ENCODE peak calls at places on chromosomes 4 and X, in four cellular contexts. One of them, this sample, is unnamed.

GRCh38 chr4:144495944-144496343 is 150.0 kb upstream of the HHIP start:
- DNase-seq in AG10803: no peak
- DNase-seq in A549: no peak
- DNase-seq in mucosa of descending colon: no peak
- DNase-seq in this sample: no peak

GRCh38 chrX:123210252-123210651 is 26.2 kb downstream of the GRIA3 start:
- DNase-seq in AG10803: no peak
- DNase-seq in A549: no peak
- DNase-seq in mucosa of descending colon: no peak
- DNase-seq in this sample: no peak

GRCh38 chr4:120003193-120003592 is 63.5 kb downstream of the MAD2L1 start:
- DNase-seq in AG10803: no peak
- DNase-seq in A549: no peak
- DNase-seq in mucosa of descending colon: no peak
- DNase-seq in this sample: no peak

GRCh38 chr4:8260656-8261111 is 8.9 kb upstream of the HTRA3 start:
- DNase-seq in AG10803: peak
- DNase-seq in A549: no peak
- DNase-seq in mucosa of descending colon: no peak
- DNase-seq in this sample: peak

GRCh38 chr4:70747874-70748273 is 26.1 kb downstream of the RUFY3 start:
- DNase-seq in AG10803: no peak
- DNase-seq in A549: no peak
- DNase-seq in mucosa of descending colon: no peak
- DNase-seq in this sample: no peak

GRCh38 chrX:152988536-152989291 is 5.2 kb downstream of the PNMA5 start:
- DNase-seq in AG10803: no peak
- DNase-seq in A549: no peak
- DNase-seq in mucosa of descending colon: no peak
- DNase-seq in this sample: no peak

GRCh38 chrX:137916090-137916746 is 350.3 kb downstream of the ZIC3 start:
- DNase-seq in AG10803: no peak
- DNase-seq in A549: no peak
- DNase-seq in mucosa of descending colon: no peak
- DNase-seq in this sample: no peak

GRCh38 chr4:87697272-87697671 is 47.2 kb downstream of the DMP1 start:
- DNase-seq in AG10803: no peak
- DNase-seq in A549: no peak
- DNase-seq in mucosa of descending colon: no peak
- DNase-seq in this sample: no peak

GRCh38 chr4:86004030-86004429 is 355.8 kb downstream of the MAPK10 start:
- DNase-seq in AG10803: no peak
- DNase-seq in A549: no peak
- DNase-seq in mucosa of descending colon: no peak
- DNase-seq in this sample: no peak

GRCh38 chr4:1358421-1359160 is 11.6 kb downstream of the UVSSA start:
- DNase-seq in AG10803: no peak
- DNase-seq in A549: no peak
- DNase-seq in mucosa of descending colon: no peak
- DNase-seq in this sample: no peak

GRCh38 chr4:47383829-47384427 is 79.6 kb downstream of the COMMD8 start:
- DNase-seq in AG10803: peak
- DNase-seq in A549: peak
- DNase-seq in mucosa of descending colon: no peak
- DNase-seq in this sample: peak

GRCh38 chr4:10554694-10555093 is 97.5 kb upstream of the ZNF518B start:
- DNase-seq in AG10803: peak
- DNase-seq in A549: peak
- DNase-seq in mucosa of descending colon: no peak
- DNase-seq in this sample: peak

GRCh38 chr4:68074397-68074796 is 55.3 kb downstream of the TMPRSS11F start:
- DNase-seq in AG10803: peak
- DNase-seq in A549: no peak
- DNase-seq in mucosa of descending colon: no peak
- DNase-seq in this sample: no peak

GRCh38 chr4:41122775-41123174 is 91.6 kb downstream of the APBB2 start:
- DNase-seq in AG10803: no peak
- DNase-seq in A549: no peak
- DNase-seq in mucosa of descending colon: no peak
- DNase-seq in this sample: no peak

GRCh38 chrX:47047989-47048388 is 30.3 kb upstream of the RGN start:
- DNase-seq in AG10803: no peak
- DNase-seq in A549: no peak
- DNase-seq in mucosa of descending colon: no peak
- DNase-seq in this sample: peak

GRCh38 chr4:74734995-74735394 is 59.3 kb downstream of the BTC start:
- DNase-seq in AG10803: no peak
- DNase-seq in A549: no peak
- DNase-seq in mucosa of descending colon: no peak
- DNase-seq in this sample: no peak

GRCh38 chr4:153211986-153212720 is 7.9 kb downstream of the TRIM2 start:
- DNase-seq in AG10803: peak
- DNase-seq in A549: no peak
- DNase-seq in mucosa of descending colon: no peak
- DNase-seq in this sample: peak

GRCh38 chrX:48737940-48738339 is 23.6 kb upstream of the GLOD5 start:
- DNase-seq in AG10803: no peak
- DNase-seq in A549: no peak
- DNase-seq in mucosa of descending colon: no peak
- DNase-seq in this sample: no peak

GRCh38 chr4:137909910-137910309 is 332.2 kb downstream of the SLC7A11 start:
- DNase-seq in AG10803: no peak
- DNase-seq in A549: no peak
- DNase-seq in mucosa of descending colon: no peak
- DNase-seq in this sample: no peak

GRCh38 chr4:16897351-16897750 is 1.1 kb downstream of the LDB2 start:
- DNase-seq in AG10803: no peak
- DNase-seq in A549: no peak
- DNase-seq in mucosa of descending colon: no peak
- DNase-seq in this sample: peak

GRCh38 chr4:75733369-75733768 is 9.0 kb downstream of the USO1 start:
- DNase-seq in AG10803: peak
- DNase-seq in A549: no peak
- DNase-seq in mucosa of descending colon: no peak
- DNase-seq in this sample: peak

GRCh38 chr4:5524451-5524850 is 183.9 kb downstream of the EVC2 start:
- DNase-seq in AG10803: no peak
- DNase-seq in A549: no peak
- DNase-seq in mucosa of descending colon: no peak
- DNase-seq in this sample: peak

GRCh38 chr4:87975466-87975865 is at the start of gene SPP1:
- DNase-seq in AG10803: no peak
- DNase-seq in A549: peak
- DNase-seq in mucosa of descending colon: no peak
- DNase-seq in this sample: peak

GRCh38 chrX:39611468-39611867 is 486.3 kb downstream of the BCOR start:
- DNase-seq in AG10803: no peak
- DNase-seq in A549: no peak
- DNase-seq in mucosa of descending colon: no peak
- DNase-seq in this sample: no peak

DNA sequence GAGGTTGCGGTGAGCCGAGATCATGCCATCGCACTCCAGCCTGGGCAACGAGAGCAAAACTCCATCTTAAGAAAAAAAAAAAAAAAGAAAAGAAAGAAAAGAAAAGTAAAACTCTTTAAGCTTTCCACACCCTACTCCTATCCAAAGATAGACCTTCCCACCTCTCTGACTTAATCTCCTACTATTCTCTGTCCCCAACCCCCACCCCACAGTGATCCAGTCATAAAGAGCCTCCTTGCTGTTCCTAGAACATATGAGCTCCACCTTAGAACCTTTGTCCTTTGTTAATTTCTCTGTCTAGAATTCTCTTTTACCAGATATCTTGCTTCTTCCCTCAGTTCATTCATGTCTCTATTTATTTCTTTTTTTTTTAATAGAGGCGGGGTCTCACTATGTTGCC is 30.1 kb upstream of the MSN start:
- DNase-seq in AG10803: no peak
- DNase-seq in A549: no peak
- DNase-seq in mucosa of descending colon: no peak
- DNase-seq in this sample: no peak
- TF ChIP-seq CTCF in AG10803: no peak
- TF ChIP-seq CTCF in A549: no peak
- TF ChIP-seq CTCF in mucosa of descending colon: no peak
- TF ChIP-seq CTCF in this sample: no peak

DNA sequence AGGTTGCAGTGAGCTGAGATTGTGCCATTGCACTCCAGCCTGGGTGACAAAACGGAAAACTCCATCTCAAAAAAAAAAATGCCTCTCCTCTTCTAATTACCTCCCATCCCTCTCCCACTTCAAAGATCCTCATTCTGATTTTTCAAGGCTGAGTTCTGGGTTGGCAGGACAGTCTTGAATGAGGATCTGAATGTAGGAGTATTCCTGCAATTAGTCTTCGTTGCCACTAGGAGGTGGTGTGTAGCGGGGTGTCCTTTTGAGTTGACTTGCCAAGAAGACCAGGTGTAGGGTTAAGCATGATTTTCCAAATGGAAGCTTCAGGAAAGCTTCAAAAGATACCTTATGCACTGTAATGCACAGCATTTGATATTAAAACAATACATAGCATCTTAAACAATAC is 169.9 kb downstream of the ASMT start:
- DNase-seq in AG10803: no peak
- DNase-seq in A549: no peak
- DNase-seq in mucosa of descending colon: no peak
- DNase-seq in this sample: no peak
- TF ChIP-seq CTCF in AG10803: no peak
- TF ChIP-seq CTCF in A549: peak
- TF ChIP-seq CTCF in mucosa of descending colon: no peak
- TF ChIP-seq CTCF in this sample: no peak

DNA sequence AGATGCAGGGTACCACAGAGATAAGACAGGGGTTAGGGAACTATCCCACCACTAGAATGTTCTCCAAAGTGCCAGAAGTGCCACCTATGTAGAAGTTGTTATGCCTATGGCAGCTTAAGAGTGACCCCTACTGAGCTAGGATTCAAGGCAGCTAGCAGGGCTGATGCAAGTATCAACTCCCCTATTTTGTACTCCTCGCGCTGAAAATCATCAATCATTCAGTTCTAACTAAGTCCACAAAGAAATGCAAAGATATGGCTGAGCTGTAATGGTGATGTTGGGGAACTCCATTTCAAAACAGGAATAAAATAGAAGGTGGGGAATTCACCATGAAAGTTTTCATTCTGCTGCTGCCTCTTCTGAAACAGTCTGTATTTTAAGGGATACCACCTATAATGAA is 13.8 kb downstream of the ACSL4 start:
- DNase-seq in AG10803: no peak
- DNase-seq in A549: no peak
- DNase-seq in mucosa of descending colon: no peak
- DNase-seq in this sample: no peak
- TF ChIP-seq CTCF in AG10803: no peak
- TF ChIP-seq CTCF in A549: no peak
- TF ChIP-seq CTCF in mucosa of descending colon: no peak
- TF ChIP-seq CTCF in this sample: no peak

GRCh38 chrX:68807818-68808217 is 21.0 kb upstream of the EFNB1 start:
- DNase-seq in AG10803: peak
- DNase-seq in A549: peak
- DNase-seq in mucosa of descending colon: no peak
- DNase-seq in this sample: no peak

GRCh38 chrX:68808686-68809357 is 20.0 kb upstream of the EFNB1 start:
- DNase-seq in AG10803: peak
- DNase-seq in A549: no peak
- DNase-seq in mucosa of descending colon: no peak
- DNase-seq in this sample: peak
- TF ChIP-seq CTCF in AG10803: peak
- TF ChIP-seq CTCF in A549: no peak
- TF ChIP-seq CTCF in mucosa of descending colon: no peak
- TF ChIP-seq CTCF in this sample: no peak

GRCh38 chrX:26908218-26908617 is 554.9 kb downstream of the PPP4R3C start:
- DNase-seq in AG10803: no peak
- DNase-seq in A549: no peak
- DNase-seq in mucosa of descending colon: no peak
- DNase-seq in this sample: no peak
- TF ChIP-seq CTCF in AG10803: no peak
- TF ChIP-seq CTCF in A549: no peak
- TF ChIP-seq CTCF in mucosa of descending colon: no peak
- TF ChIP-seq CTCF in this sample: no peak